ENCODE peak calls at places on chromosomes 11 and 22, in five cellular contexts. U is HL-60; L is fibroblast of lung; N is lower leg skin; C is stimulated activated CD4-positive, alpha-beta T cell treated with anti-CD3 and anti-CD28 coated beads, Interleukin-2, amount 100 ng/mL, for 48 hours. J is an unnamed sample.

GRCh38 chr11:911031-911889 is 650 bp upstream of the CHID1 start:
- DNase-seq in L (peak; percentile 46), C (peak; percentile 36), U (peak; percentile 58), N (no peak), J (no peak)

GRCh38 chr11:96464695-96465307 is 75.0 kb downstream of the JRKL start:
- DNase-seq in L (peak; percentile 89), U (peak; percentile 28), C (no peak), N (no peak), J (no peak)

GRCh38 chr11:119461250-119461963 is 38.4 kb upstream of the THY1 start:
- DNase-seq in L (no peak), C (no peak), N (no peak), U (no peak), J (no peak)

GRCh38 chr22:34105461-34106062 is 185.3 kb upstream of the LARGE1 start:
- DNase-seq in C (peak; percentile 20), N (peak; percentile 39), U (peak; percentile 20), L (no peak), J (no peak)

GRCh38 chr11:57662893-57663292 is 5.0 kb upstream of the ZDHHC5 start:
- DNase-seq in L (no peak), U (no peak), N (no peak), C (no peak), J (no peak)

GRCh38 chr22:34702279-34702678 is 363.7 kb upstream of the ISX start:
- DNase-seq in L (no peak), U (no peak), N (no peak), C (no peak), J (no peak)

GRCh38 chr11:65501005-65501529 is 2.2 kb downstream of the MALAT1 start:
- DNase-seq in N (no peak), C (no peak), L (no peak), U (no peak), J (no peak)

GRCh38 chr11:59787255-59787588 is 23.4 kb downstream of the MRPL16 start:
- DNase-seq in L (no peak), N (no peak), U (no peak), C (no peak), J (no peak)

GRCh38 chr11:85182437-85183109 is 444.6 kb downstream of the DLG2 start:
- DNase-seq in U (peak; percentile 15), N (no peak), C (no peak), L (peak; percentile 20), J (no peak)

GRCh38 chr11:116576523-116576922 is 196.3 kb downstream of the BUD13 start:
- DNase-seq in L (no peak), U (no peak), N (no peak), C (no peak), J (no peak)

J was measured in activated CD4-positive, CD25-positive, alpha-beta regulatory T cell treated with anti-CD3 and anti-CD28 coated beads, Interleukin-2, amount 50 U/mL, for 72 hours.